ENCODE peak calls at places on chromosomes 7 and 10, in nine cellular contexts. W is uterus; H is gastrocnemius medialis; F is right atrium auricular region; P is cardiac muscle cell; K is colonic mucosa; S is left ventricle myocardium inferior; Q is mesenchymal stem cell; R is CD4-positive, alpha-beta memory T cell. J is an unnamed sample.

GRCh38 chr7:37660614-37661013 is 23.0 kb upstream of the GPR141 start:
- DNase-seq in W (no peak), H (no peak), F (no peak), P (no peak), K (no peak), S (no peak), Q (no peak), R (no peak), J (no peak)

GRCh38 chr7:151782598-151783448 is 94.1 kb downstream of the PRKAG2 start:
- DNase-seq in W (peak; percentile 81), H (peak; percentile 56), F (peak; percentile 80), P (peak; percentile 59), K (peak; percentile 62), S (peak; percentile 71), Q (peak; percentile 74), R (peak; percentile 44), J (peak; percentile 92)

GRCh38 chr10:4704034-4704545 is 121.9 kb upstream of the AKR1E2 start:
- DNase-seq in W (no peak), H (no peak), F (no peak), P (peak; percentile 95), K (no peak), S (no peak), Q (peak; percentile 84), R (no peak), J (no peak)

GRCh38 chr7:120550494-120551048 is 277.6 kb downstream of the KCND2 start:
- DNase-seq in W (no peak), H (no peak), F (no peak), P (peak; percentile 64), K (no peak), S (no peak), Q (peak; percentile 68), R (no peak), J (no peak)

GRCh38 chr10:99172130-99172738 is 63.4 kb downstream of the HPSE2 start:
- DNase-seq in W (no peak), H (no peak), F (no peak), P (peak; percentile 64), K (peak; percentile 22), S (no peak), Q (peak; percentile 71), R (no peak), J (no peak)

GRCh38 chr10:6089334-6090219 is 743 bp downstream of the RBM17 start:
- DNase-seq in W (peak; percentile 31), H (no peak), F (no peak), P (no peak), K (peak; percentile 32), S (no peak), Q (peak; percentile 51), R (peak; percentile 19), J (peak; percentile 73)

GRCh38 chr7:142168746-142169145 is 57.2 kb downstream of the MGAM2 start:
- DNase-seq in W (no peak), H (no peak), F (no peak), P (no peak), K (no peak), S (no peak), Q (no peak), R (no peak), J (no peak)

GRCh38 chr10:95388539-95388938 is 97.7 kb upstream of the PDLIM1 start:
- DNase-seq in W (no peak), H (no peak), F (no peak), P (no peak), K (peak; percentile 40), S (no peak), Q (peak; percentile 32), R (no peak), J (no peak)

GRCh38 chr10:38143587-38143986 is 49.5 kb downstream of the ZNF37A start:
- DNase-seq in W (no peak), H (no peak), F (no peak), P (no peak), K (no peak), S (no peak), Q (no peak), R (no peak), J (no peak)

GRCh38 chr10:97278491-97278989 is 13.9 kb downstream of the ARHGAP19 start:
- DNase-seq in W (no peak), H (no peak), F (no peak), P (peak; percentile 92), K (no peak), S (no peak), Q (peak; percentile 73), R (peak; percentile 54), J (peak; percentile 75)

GRCh38 chr10:88759366-88760101 is at the start of gene LIPN:
- DNase-seq in W (no peak), H (peak; percentile 15), F (peak; percentile 60), P (no peak), K (no peak), S (no peak), Q (no peak), R (no peak), J (peak; percentile 43)

GRCh38 chr7:30163231-30163894 is 28.6 kb downstream of the MTURN start:
- DNase-seq in W (no peak), H (no peak), F (no peak), P (no peak), K (no peak), S (no peak), Q (no peak), R (no peak), J (peak; percentile 77)

GRCh38 chr7:29412912-29413311 is 150.7 kb upstream of the PRR15 start:
- DNase-seq in W (no peak), H (no peak), F (no peak), P (no peak), K (no peak), S (no peak), Q (no peak), R (no peak), J (no peak)

GRCh38 chr10:14645239-14645960 is 129.3 kb downstream of the FAM107B start:
- DNase-seq in W (no peak), H (no peak), F (no peak), P (no peak), K (no peak), S (no peak), Q (no peak), R (no peak), J (peak; percentile 65)

GRCh38 chr7:140267381-140268226 is 90.8 kb upstream of the KDM7A start:
- DNase-seq in W (no peak), H (no peak), F (no peak), P (no peak), K (no peak), S (no peak), Q (no peak), R (no peak), J (no peak)

GRCh38 chr10:63072951-63073350 is 60.2 kb upstream of the NRBF2 start:
- DNase-seq in W (no peak), H (no peak), F (no peak), P (no peak), K (no peak), S (no peak), Q (no peak), R (no peak), J (no peak)

GRCh38 chr10:63077800-63078199 is 55.3 kb upstream of the NRBF2 start:
- DNase-seq in W (no peak), H (no peak), F (no peak), P (no peak), K (no peak), S (no peak), Q (no peak), R (no peak), J (no peak)
- H3K4me3 ChIP-seq in W (no peak overlapping the region), H (no peak overlapping the region), F (no peak overlapping the region), P (no peak overlapping the region), K (no peak overlapping the region), S (no peak overlapping the region), Q (no peak overlapping the region), R (no peak overlapping the region), J (no peak overlapping the region)

GRCh38 chr10:17203416-17203815 is 1.9 kb upstream of the TRDMT1 start:
- DNase-seq in W (no peak), H (no peak), F (no peak), P (no peak), K (no peak), S (no peak), Q (no peak), R (no peak), J (no peak)

GRCh38 chr10:17209302-17209701 is 7.8 kb upstream of the TRDMT1 start:
- DNase-seq in W (no peak), H (no peak), F (no peak), P (no peak), K (no peak), S (no peak), Q (no peak), R (no peak), J (no peak)

GRCh38 chr10:17209931-17210330 is 8.5 kb upstream of the TRDMT1 start:
- DNase-seq in W (no peak), H (no peak), F (no peak), P (no peak), K (no peak), S (no peak), Q (no peak), R (no peak), J (no peak)

GRCh38 chr10:17202506-17202905 is 1.0 kb upstream of the TRDMT1 start:
- DNase-seq in W (no peak), H (no peak), F (no peak), P (no peak), K (no peak), S (no peak), Q (no peak), R (no peak), J (no peak)

DNA sequence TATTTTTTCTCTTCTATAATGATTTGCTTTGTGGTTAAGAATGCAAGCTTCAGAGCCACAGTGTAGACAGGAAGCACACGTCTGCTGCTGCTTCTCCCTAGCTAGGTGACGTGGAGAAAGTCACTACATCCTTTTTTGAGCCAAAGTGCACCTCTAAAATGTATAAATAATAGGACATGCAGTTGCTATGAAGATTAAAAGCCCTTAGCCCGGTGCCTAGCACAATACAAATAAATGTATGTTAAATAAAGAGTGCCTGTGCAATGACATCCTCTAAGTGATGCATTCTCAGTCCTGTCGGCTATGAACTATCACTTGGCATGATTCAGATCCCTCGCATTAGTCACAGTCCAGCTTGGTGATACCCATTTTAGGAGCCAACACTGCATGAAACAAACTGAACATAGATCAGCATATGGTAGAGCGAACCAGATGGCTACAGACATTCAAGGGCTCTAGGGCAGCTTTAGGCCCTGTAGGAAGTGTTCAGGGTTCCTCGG is 4.8 kb upstream of the TRDMT1 start:
- DNase-seq in W (no peak), H (no peak), F (no peak), P (peak; percentile 63), K (no peak), S (no peak), Q (peak; percentile 92), R (peak; percentile 80), J (no peak)
- H3K27ac ChIP-seq in W (no peak overlapping the region), H (no peak overlapping the region), F (no peak overlapping the region), P (no peak overlapping the region), K (no peak overlapping the region), S (no peak overlapping the region), Q (peak overlapping the region; percentile 86), R (peak overlapping the region; percentile 78), J (no peak overlapping the region)

DNA sequence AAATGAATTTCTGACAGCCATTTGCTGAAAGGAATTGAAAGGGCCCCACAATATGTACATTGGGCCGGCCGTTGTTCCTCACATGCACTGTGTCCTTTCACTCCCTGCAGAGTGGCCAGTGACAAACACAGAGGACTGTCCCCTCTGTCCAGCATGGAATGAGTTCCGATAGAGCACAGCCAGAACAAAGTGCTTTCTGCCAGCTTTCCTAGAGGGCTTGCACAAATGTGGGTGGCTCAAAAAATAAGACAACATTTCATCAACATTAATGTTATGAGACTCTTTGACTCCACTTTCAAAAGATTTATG is 2.4 kb downstream of the PKD2L1 start:
- DNase-seq in W (no peak), H (no peak), F (no peak), P (no peak), K (no peak), S (no peak), Q (no peak), R (no peak), J (no peak)
- H3K4me3 ChIP-seq in W (no peak overlapping the region), H (no peak overlapping the region), F (no peak overlapping the region), P (no peak overlapping the region), K (no peak overlapping the region), S (no peak overlapping the region), Q (no peak overlapping the region), R (no peak overlapping the region), J (no peak overlapping the region)

GRCh38 chr10:87674963-87675362 is 15.3 kb downstream of the PAPSS2 start:
- DNase-seq in W (no peak), H (no peak), F (no peak), P (peak; percentile 68), K (no peak), S (no peak), Q (peak; percentile 40), R (no peak), J (no peak)
- H3K27ac ChIP-seq in W (no peak overlapping the region), H (no peak overlapping the region), F (no peak overlapping the region), P (no peak overlapping the region), K (no peak overlapping the region), S (no peak overlapping the region), Q (no peak overlapping the region), R (no peak overlapping the region), J (no peak overlapping the region)